ENCODE peak calls at places on chromosomes 4 and X, in six cellular contexts. One of them, this sample, is unnamed.

GRCh38 chr4:17630228-17630627 is 15.8 kb downstream of the MED28 start:
- DNase-seq in activated naive CD4-positive, alpha-beta T cell: no peak
- DNase-seq in activated CD8-positive, alpha-beta T cell treated with anti-CD3 and anti-CD28 coated beads, Interleukin-2, amount 10 ng/mL, durations not matched to agents 7 days and 5 days: no peak
- DNase-seq in NCI-H2029 treated with DMSO at 0.1 percent for 48 hours: no peak
- DNase-seq in Right ventricle myocardium inferior: no peak
- DNase-seq in lung microvascular endothelial cell: no peak
- DNase-seq in this sample: no peak

GRCh38 chr4:119204898-119205297 is 7.6 kb upstream of the USP53 start:
- DNase-seq in activated naive CD4-positive, alpha-beta T cell: no peak
- DNase-seq in activated CD8-positive, alpha-beta T cell treated with anti-CD3 and anti-CD28 coated beads, Interleukin-2, amount 10 ng/mL, durations not matched to agents 7 days and 5 days: no peak
- DNase-seq in NCI-H2029 treated with DMSO at 0.1 percent for 48 hours: no peak
- DNase-seq in Right ventricle myocardium inferior: no peak
- DNase-seq in lung microvascular endothelial cell: no peak
- DNase-seq in this sample: no peak

GRCh38 chr4:33890841-33891240 is 2353.5 kb downstream of the ARAP2 start:
- DNase-seq in activated naive CD4-positive, alpha-beta T cell: no peak
- DNase-seq in activated CD8-positive, alpha-beta T cell treated with anti-CD3 and anti-CD28 coated beads, Interleukin-2, amount 10 ng/mL, durations not matched to agents 7 days and 5 days: no peak
- DNase-seq in NCI-H2029 treated with DMSO at 0.1 percent for 48 hours: no peak
- DNase-seq in Right ventricle myocardium inferior: no peak
- DNase-seq in lung microvascular endothelial cell: no peak
- DNase-seq in this sample: no peak

GRCh38 chr4:37903901-37904300 is 13.0 kb downstream of the TBC1D1 start:
- DNase-seq in activated naive CD4-positive, alpha-beta T cell: no peak
- DNase-seq in activated CD8-positive, alpha-beta T cell treated with anti-CD3 and anti-CD28 coated beads, Interleukin-2, amount 10 ng/mL, durations not matched to agents 7 days and 5 days: no peak
- DNase-seq in NCI-H2029 treated with DMSO at 0.1 percent for 48 hours: no peak
- DNase-seq in Right ventricle myocardium inferior: no peak
- DNase-seq in lung microvascular endothelial cell: no peak
- DNase-seq in this sample: no peak

GRCh38 chr4:70531981-70532380 is 13.6 kb downstream of the AMTN start:
- DNase-seq in activated naive CD4-positive, alpha-beta T cell: no peak
- DNase-seq in activated CD8-positive, alpha-beta T cell treated with anti-CD3 and anti-CD28 coated beads, Interleukin-2, amount 10 ng/mL, durations not matched to agents 7 days and 5 days: no peak
- DNase-seq in NCI-H2029 treated with DMSO at 0.1 percent for 48 hours: no peak
- DNase-seq in Right ventricle myocardium inferior: no peak
- DNase-seq in lung microvascular endothelial cell: no peak
- DNase-seq in this sample: no peak

GRCh38 chr4:32499176-32499575 is 1779.0 kb downstream of the PCDH7 start:
- DNase-seq in activated naive CD4-positive, alpha-beta T cell: no peak
- DNase-seq in activated CD8-positive, alpha-beta T cell treated with anti-CD3 and anti-CD28 coated beads, Interleukin-2, amount 10 ng/mL, durations not matched to agents 7 days and 5 days: no peak
- DNase-seq in NCI-H2029 treated with DMSO at 0.1 percent for 48 hours: no peak
- DNase-seq in Right ventricle myocardium inferior: no peak
- DNase-seq in lung microvascular endothelial cell: no peak
- DNase-seq in this sample: no peak

GRCh38 chrX:131830400-131831184 is 192.5 kb upstream of the STK26 start:
- DNase-seq in activated naive CD4-positive, alpha-beta T cell: peak
- DNase-seq in activated CD8-positive, alpha-beta T cell treated with anti-CD3 and anti-CD28 coated beads, Interleukin-2, amount 10 ng/mL, durations not matched to agents 7 days and 5 days: peak
- DNase-seq in NCI-H2029 treated with DMSO at 0.1 percent for 48 hours: peak
- DNase-seq in Right ventricle myocardium inferior: peak
- DNase-seq in lung microvascular endothelial cell: peak
- DNase-seq in this sample: peak

GRCh38 chr4:26791346-26791745 is 69.3 kb upstream of the STIM2 start:
- DNase-seq in activated naive CD4-positive, alpha-beta T cell: no peak
- DNase-seq in activated CD8-positive, alpha-beta T cell treated with anti-CD3 and anti-CD28 coated beads, Interleukin-2, amount 10 ng/mL, durations not matched to agents 7 days and 5 days: no peak
- DNase-seq in NCI-H2029 treated with DMSO at 0.1 percent for 48 hours: no peak
- DNase-seq in Right ventricle myocardium inferior: no peak
- DNase-seq in lung microvascular endothelial cell: no peak
- DNase-seq in this sample: no peak

GRCh38 chr4:31768756-31769155 is 1048.6 kb downstream of the PCDH7 start:
- DNase-seq in activated naive CD4-positive, alpha-beta T cell: no peak
- DNase-seq in activated CD8-positive, alpha-beta T cell treated with anti-CD3 and anti-CD28 coated beads, Interleukin-2, amount 10 ng/mL, durations not matched to agents 7 days and 5 days: no peak
- DNase-seq in NCI-H2029 treated with DMSO at 0.1 percent for 48 hours: no peak
- DNase-seq in Right ventricle myocardium inferior: no peak
- DNase-seq in lung microvascular endothelial cell: no peak
- DNase-seq in this sample: no peak

GRCh38 chr4:75922588-75922987 is 18.2 kb downstream of the NAAA start:
- DNase-seq in activated naive CD4-positive, alpha-beta T cell: no peak
- DNase-seq in activated CD8-positive, alpha-beta T cell treated with anti-CD3 and anti-CD28 coated beads, Interleukin-2, amount 10 ng/mL, durations not matched to agents 7 days and 5 days: no peak
- DNase-seq in NCI-H2029 treated with DMSO at 0.1 percent for 48 hours: no peak
- DNase-seq in Right ventricle myocardium inferior: no peak
- DNase-seq in lung microvascular endothelial cell: no peak
- DNase-seq in this sample: no peak

GRCh38 chrX:107565005-107565404 is 63.3 kb upstream of the PRPS1 start:
- DNase-seq in activated naive CD4-positive, alpha-beta T cell: no peak
- DNase-seq in activated CD8-positive, alpha-beta T cell treated with anti-CD3 and anti-CD28 coated beads, Interleukin-2, amount 10 ng/mL, durations not matched to agents 7 days and 5 days: no peak
- DNase-seq in NCI-H2029 treated with DMSO at 0.1 percent for 48 hours: no peak
- DNase-seq in Right ventricle myocardium inferior: no peak
- DNase-seq in lung microvascular endothelial cell: no peak
- DNase-seq in this sample: no peak

GRCh38 chr4:7124643-7125442 is 57.0 kb upstream of the GRPEL1 start:
- DNase-seq in activated naive CD4-positive, alpha-beta T cell: no peak
- DNase-seq in activated CD8-positive, alpha-beta T cell treated with anti-CD3 and anti-CD28 coated beads, Interleukin-2, amount 10 ng/mL, durations not matched to agents 7 days and 5 days: no peak
- DNase-seq in NCI-H2029 treated with DMSO at 0.1 percent for 48 hours: no peak
- DNase-seq in Right ventricle myocardium inferior: peak
- DNase-seq in lung microvascular endothelial cell: peak
- DNase-seq in this sample: no peak

GRCh38 chr4:20992002-20992401 is 291.7 kb downstream of the PACRGL start:
- DNase-seq in activated naive CD4-positive, alpha-beta T cell: no peak
- DNase-seq in activated CD8-positive, alpha-beta T cell treated with anti-CD3 and anti-CD28 coated beads, Interleukin-2, amount 10 ng/mL, durations not matched to agents 7 days and 5 days: no peak
- DNase-seq in NCI-H2029 treated with DMSO at 0.1 percent for 48 hours: no peak
- DNase-seq in Right ventricle myocardium inferior: no peak
- DNase-seq in lung microvascular endothelial cell: no peak
- DNase-seq in this sample: no peak

GRCh38 chr4:158722291-158722916 is 792 bp downstream of the PPID start:
- DNase-seq in activated naive CD4-positive, alpha-beta T cell: no peak
- DNase-seq in activated CD8-positive, alpha-beta T cell treated with anti-CD3 and anti-CD28 coated beads, Interleukin-2, amount 10 ng/mL, durations not matched to agents 7 days and 5 days: no peak
- DNase-seq in NCI-H2029 treated with DMSO at 0.1 percent for 48 hours: no peak
- DNase-seq in Right ventricle myocardium inferior: no peak
- DNase-seq in lung microvascular endothelial cell: peak
- DNase-seq in this sample: no peak

GRCh38 chrX:22135994-22136684 is 104.0 kb downstream of the PHEX start:
- DNase-seq in activated naive CD4-positive, alpha-beta T cell: no peak
- DNase-seq in activated CD8-positive, alpha-beta T cell treated with anti-CD3 and anti-CD28 coated beads, Interleukin-2, amount 10 ng/mL, durations not matched to agents 7 days and 5 days: peak
- DNase-seq in NCI-H2029 treated with DMSO at 0.1 percent for 48 hours: peak
- DNase-seq in Right ventricle myocardium inferior: no peak
- DNase-seq in lung microvascular endothelial cell: peak
- DNase-seq in this sample: no peak

GRCh38 chr4:77433102-77433733 is 172.4 kb upstream of the CXCL13 start:
- DNase-seq in activated naive CD4-positive, alpha-beta T cell: no peak
- DNase-seq in activated CD8-positive, alpha-beta T cell treated with anti-CD3 and anti-CD28 coated beads, Interleukin-2, amount 10 ng/mL, durations not matched to agents 7 days and 5 days: peak
- DNase-seq in NCI-H2029 treated with DMSO at 0.1 percent for 48 hours: peak
- DNase-seq in Right ventricle myocardium inferior: no peak
- DNase-seq in lung microvascular endothelial cell: peak
- DNase-seq in this sample: no peak

GRCh38 chr4:138181288-138181687 is 60.9 kb downstream of the SLC7A11 start:
- DNase-seq in activated naive CD4-positive, alpha-beta T cell: no peak
- DNase-seq in activated CD8-positive, alpha-beta T cell treated with anti-CD3 and anti-CD28 coated beads, Interleukin-2, amount 10 ng/mL, durations not matched to agents 7 days and 5 days: no peak
- DNase-seq in NCI-H2029 treated with DMSO at 0.1 percent for 48 hours: no peak
- DNase-seq in Right ventricle myocardium inferior: no peak
- DNase-seq in lung microvascular endothelial cell: no peak
- DNase-seq in this sample: no peak

GRCh38 chrX:19707472-19707871 is 179.9 kb downstream of the SH3KBP1 start:
- DNase-seq in activated naive CD4-positive, alpha-beta T cell: no peak
- DNase-seq in activated CD8-positive, alpha-beta T cell treated with anti-CD3 and anti-CD28 coated beads, Interleukin-2, amount 10 ng/mL, durations not matched to agents 7 days and 5 days: no peak
- DNase-seq in NCI-H2029 treated with DMSO at 0.1 percent for 48 hours: no peak
- DNase-seq in Right ventricle myocardium inferior: no peak
- DNase-seq in lung microvascular endothelial cell: no peak
- DNase-seq in this sample: no peak

GRCh38 chrX:104254442-104255115 is at the start of gene ESX1:
- DNase-seq in activated naive CD4-positive, alpha-beta T cell: no peak
- DNase-seq in activated CD8-positive, alpha-beta T cell treated with anti-CD3 and anti-CD28 coated beads, Interleukin-2, amount 10 ng/mL, durations not matched to agents 7 days and 5 days: no peak
- DNase-seq in NCI-H2029 treated with DMSO at 0.1 percent for 48 hours: no peak
- DNase-seq in Right ventricle myocardium inferior: no peak
- DNase-seq in lung microvascular endothelial cell: peak
- DNase-seq in this sample: no peak

GRCh38 chr4:109432203-109432602 is 1.4 kb upstream of the SEC24B start:
- DNase-seq in activated naive CD4-positive, alpha-beta T cell: no peak
- DNase-seq in activated CD8-positive, alpha-beta T cell treated with anti-CD3 and anti-CD28 coated beads, Interleukin-2, amount 10 ng/mL, durations not matched to agents 7 days and 5 days: no peak
- DNase-seq in NCI-H2029 treated with DMSO at 0.1 percent for 48 hours: no peak
- DNase-seq in Right ventricle myocardium inferior: no peak
- DNase-seq in lung microvascular endothelial cell: no peak
- DNase-seq in this sample: no peak

GRCh38 chr4:96170198-96170597 is 330.3 kb downstream of the PDHA2 start:
- DNase-seq in activated naive CD4-positive, alpha-beta T cell: no peak
- DNase-seq in activated CD8-positive, alpha-beta T cell treated with anti-CD3 and anti-CD28 coated beads, Interleukin-2, amount 10 ng/mL, durations not matched to agents 7 days and 5 days: no peak
- DNase-seq in NCI-H2029 treated with DMSO at 0.1 percent for 48 hours: peak
- DNase-seq in Right ventricle myocardium inferior: no peak
- DNase-seq in lung microvascular endothelial cell: no peak
- DNase-seq in this sample: no peak

GRCh38 chrX:139766545-139766983 is 58.6 kb upstream of the MCF2 start:
- DNase-seq in activated naive CD4-positive, alpha-beta T cell: no peak
- DNase-seq in activated CD8-positive, alpha-beta T cell treated with anti-CD3 and anti-CD28 coated beads, Interleukin-2, amount 10 ng/mL, durations not matched to agents 7 days and 5 days: peak
- DNase-seq in NCI-H2029 treated with DMSO at 0.1 percent for 48 hours: no peak
- DNase-seq in Right ventricle myocardium inferior: no peak
- DNase-seq in lung microvascular endothelial cell: no peak
- DNase-seq in this sample: no peak

GRCh38 chrX:153487590-153488071 is 7.1 kb upstream of the BGN start:
- DNase-seq in activated naive CD4-positive, alpha-beta T cell: no peak
- DNase-seq in activated CD8-positive, alpha-beta T cell treated with anti-CD3 and anti-CD28 coated beads, Interleukin-2, amount 10 ng/mL, durations not matched to agents 7 days and 5 days: no peak
- DNase-seq in NCI-H2029 treated with DMSO at 0.1 percent for 48 hours: no peak
- DNase-seq in Right ventricle myocardium inferior: no peak
- DNase-seq in lung microvascular endothelial cell: peak
- DNase-seq in this sample: no peak

GRCh38 chr4:128565565-128566186 is 243.8 kb upstream of the JADE1 start:
- DNase-seq in activated naive CD4-positive, alpha-beta T cell: no peak
- DNase-seq in activated CD8-positive, alpha-beta T cell treated with anti-CD3 and anti-CD28 coated beads, Interleukin-2, amount 10 ng/mL, durations not matched to agents 7 days and 5 days: peak
- DNase-seq in NCI-H2029 treated with DMSO at 0.1 percent for 48 hours: peak
- DNase-seq in Right ventricle myocardium inferior: no peak
- DNase-seq in lung microvascular endothelial cell: peak
- DNase-seq in this sample: no peak

GRCh38 chrX:77785400-77785745 is 643 bp downstream of the ATRX start:
- DNase-seq in activated naive CD4-positive, alpha-beta T cell: no peak
- DNase-seq in activated CD8-positive, alpha-beta T cell treated with anti-CD3 and anti-CD28 coated beads, Interleukin-2, amount 10 ng/mL, durations not matched to agents 7 days and 5 days: peak
- DNase-seq in NCI-H2029 treated with DMSO at 0.1 percent for 48 hours: no peak
- DNase-seq in Right ventricle myocardium inferior: no peak
- DNase-seq in lung microvascular endothelial cell: no peak
- DNase-seq in this sample: peak

GRCh38 chrX:153651540-153652079 is 4.6 kb downstream of the DUSP9 start:
- DNase-seq in activated naive CD4-positive, alpha-beta T cell: no peak
- DNase-seq in activated CD8-positive, alpha-beta T cell treated with anti-CD3 and anti-CD28 coated beads, Interleukin-2, amount 10 ng/mL, durations not matched to agents 7 days and 5 days: no peak
- DNase-seq in NCI-H2029 treated with DMSO at 0.1 percent for 48 hours: no peak
- DNase-seq in Right ventricle myocardium inferior: peak
- DNase-seq in lung microvascular endothelial cell: peak
- DNase-seq in this sample: no peak

GRCh38 chr4:132694775-132695174 is 454.3 kb upstream of the PCDH10 start:
- DNase-seq in activated naive CD4-positive, alpha-beta T cell: no peak
- DNase-seq in activated CD8-positive, alpha-beta T cell treated with anti-CD3 and anti-CD28 coated beads, Interleukin-2, amount 10 ng/mL, durations not matched to agents 7 days and 5 days: no peak
- DNase-seq in NCI-H2029 treated with DMSO at 0.1 percent for 48 hours: no peak
- DNase-seq in Right ventricle myocardium inferior: no peak
- DNase-seq in lung microvascular endothelial cell: no peak
- DNase-seq in this sample: no peak

GRCh38 chrX:87468941-87469340 is 48.7 kb upstream of the KLHL4 start:
- DNase-seq in activated naive CD4-positive, alpha-beta T cell: no peak
- DNase-seq in activated CD8-positive, alpha-beta T cell treated with anti-CD3 and anti-CD28 coated beads, Interleukin-2, amount 10 ng/mL, durations not matched to agents 7 days and 5 days: no peak
- DNase-seq in NCI-H2029 treated with DMSO at 0.1 percent for 48 hours: no peak
- DNase-seq in Right ventricle myocardium inferior: no peak
- DNase-seq in lung microvascular endothelial cell: no peak
- DNase-seq in this sample: no peak

GRCh38 chr4:107718351-107718965 is 1.6 kb downstream of the PAPSS1 start:
- DNase-seq in activated naive CD4-positive, alpha-beta T cell: no peak
- DNase-seq in activated CD8-positive, alpha-beta T cell treated with anti-CD3 and anti-CD28 coated beads, Interleukin-2, amount 10 ng/mL, durations not matched to agents 7 days and 5 days: no peak
- DNase-seq in NCI-H2029 treated with DMSO at 0.1 percent for 48 hours: no peak
- DNase-seq in Right ventricle myocardium inferior: no peak
- DNase-seq in lung microvascular endothelial cell: no peak
- DNase-seq in this sample: no peak

GRCh38 chrX:112841114-112841819 is 636 bp upstream of the AMOT start:
- DNase-seq in activated naive CD4-positive, alpha-beta T cell: peak
- DNase-seq in activated CD8-positive, alpha-beta T cell treated with anti-CD3 and anti-CD28 coated beads, Interleukin-2, amount 10 ng/mL, durations not matched to agents 7 days and 5 days: peak
- DNase-seq in NCI-H2029 treated with DMSO at 0.1 percent for 48 hours: peak
- DNase-seq in Right ventricle myocardium inferior: peak
- DNase-seq in lung microvascular endothelial cell: peak
- DNase-seq in this sample: peak

GRCh38 chrX:30786374-30786773 is 102.7 kb downstream of the TAB3 start:
- DNase-seq in activated naive CD4-positive, alpha-beta T cell: no peak
- DNase-seq in activated CD8-positive, alpha-beta T cell treated with anti-CD3 and anti-CD28 coated beads, Interleukin-2, amount 10 ng/mL, durations not matched to agents 7 days and 5 days: no peak
- DNase-seq in NCI-H2029 treated with DMSO at 0.1 percent for 48 hours: no peak
- DNase-seq in Right ventricle myocardium inferior: no peak
- DNase-seq in lung microvascular endothelial cell: no peak
- DNase-seq in this sample: no peak

GRCh38 chr4:134326866-134327265 is 125.3 kb upstream of the PABPC4L start:
- DNase-seq in activated naive CD4-positive, alpha-beta T cell: no peak
- DNase-seq in activated CD8-positive, alpha-beta T cell treated with anti-CD3 and anti-CD28 coated beads, Interleukin-2, amount 10 ng/mL, durations not matched to agents 7 days and 5 days: no peak
- DNase-seq in NCI-H2029 treated with DMSO at 0.1 percent for 48 hours: no peak
- DNase-seq in Right ventricle myocardium inferior: no peak
- DNase-seq in lung microvascular endothelial cell: no peak
- DNase-seq in this sample: no peak

GRCh38 chrX:107721966-107722707 is 53.5 kb downstream of the TSC22D3 start:
- DNase-seq in activated naive CD4-positive, alpha-beta T cell: no peak
- DNase-seq in activated CD8-positive, alpha-beta T cell treated with anti-CD3 and anti-CD28 coated beads, Interleukin-2, amount 10 ng/mL, durations not matched to agents 7 days and 5 days: no peak
- DNase-seq in NCI-H2029 treated with DMSO at 0.1 percent for 48 hours: no peak
- DNase-seq in Right ventricle myocardium inferior: no peak
- DNase-seq in lung microvascular endothelial cell: no peak
- DNase-seq in this sample: no peak

GRCh38 chr4:158133551-158133950 is 39.3 kb downstream of the GASK1B start:
- DNase-seq in activated naive CD4-positive, alpha-beta T cell: no peak
- DNase-seq in activated CD8-positive, alpha-beta T cell treated with anti-CD3 and anti-CD28 coated beads, Interleukin-2, amount 10 ng/mL, durations not matched to agents 7 days and 5 days: no peak
- DNase-seq in NCI-H2029 treated with DMSO at 0.1 percent for 48 hours: no peak
- DNase-seq in Right ventricle myocardium inferior: no peak
- DNase-seq in lung microvascular endothelial cell: no peak
- DNase-seq in this sample: no peak

GRCh38 chr4:184292877-184293276 is 75.2 kb upstream of the ENPP6 start:
- DNase-seq in activated naive CD4-positive, alpha-beta T cell: no peak
- DNase-seq in activated CD8-positive, alpha-beta T cell treated with anti-CD3 and anti-CD28 coated beads, Interleukin-2, amount 10 ng/mL, durations not matched to agents 7 days and 5 days: no peak
- DNase-seq in NCI-H2029 treated with DMSO at 0.1 percent for 48 hours: no peak
- DNase-seq in Right ventricle myocardium inferior: no peak
- DNase-seq in lung microvascular endothelial cell: no peak
- DNase-seq in this sample: no peak

GRCh38 chr4:152633118-152633517 is 46.7 kb downstream of the TMEM154 start:
- DNase-seq in activated naive CD4-positive, alpha-beta T cell: no peak
- DNase-seq in activated CD8-positive, alpha-beta T cell treated with anti-CD3 and anti-CD28 coated beads, Interleukin-2, amount 10 ng/mL, durations not matched to agents 7 days and 5 days: no peak
- DNase-seq in NCI-H2029 treated with DMSO at 0.1 percent for 48 hours: no peak
- DNase-seq in Right ventricle myocardium inferior: no peak
- DNase-seq in lung microvascular endothelial cell: no peak
- DNase-seq in this sample: no peak

GRCh38 chr4:1464581-1465171 is 58.4 kb upstream of the NKX1-1 start:
- DNase-seq in activated naive CD4-positive, alpha-beta T cell: no peak
- DNase-seq in activated CD8-positive, alpha-beta T cell treated with anti-CD3 and anti-CD28 coated beads, Interleukin-2, amount 10 ng/mL, durations not matched to agents 7 days and 5 days: no peak
- DNase-seq in NCI-H2029 treated with DMSO at 0.1 percent for 48 hours: no peak
- DNase-seq in Right ventricle myocardium inferior: peak
- DNase-seq in lung microvascular endothelial cell: no peak
- DNase-seq in this sample: no peak

This sample was measured in nucleus accumbens.